ENCODE peak calls at places on chromosomes 6 and 20, in nine cellular contexts. Z is activated T-helper 1 cell treated with Interleukin-2 at 50 U/mL for 16 hours; D is left ventricle myocardium superior; B is activated T-helper 2 cell treated with anti-CD3 and anti-CD28 coated beads, Interferon-gamma antibody, Interleukin-2, Interleukin-4, amounts not matched to agents 10 μg/mL and 5 μg/mL and 100 μg/mL, durations not matched to agents 14 hours and 24 hours and 36 hours; N is brain pericyte; F is effector memory CD4-positive, alpha-beta T cell; G is NCI-H1092; L is C1 segment of cervical spinal cord; V is anterior cingulate cortex. W is an unnamed sample.

GRCh38 chr20:58065508-58066361 is 162.7 kb downstream of the ANKRD60 start:
- DNase-seq in F (no peak), Z (no peak), D (no peak), G (no peak), L (no peak), B (no peak), V (no peak), N (no peak), W (no peak)

GRCh38 chr20:32123088-32123487 is 13.6 kb downstream of the TM9SF4 start:
- DNase-seq in N (no peak), L (no peak), D (no peak), F (no peak), G (no peak), B (no peak), V (no peak), Z (no peak), W (no peak)

GRCh38 chr6:53673138-53673801 is 7.7 kb upstream of the KLHL31 start:
- DNase-seq in G (no peak), F (no peak), Z (no peak), B (no peak), V (no peak), N (peak), D (no peak), L (no peak), W (no peak)

GRCh38 chr20:64232794-64233193 is 22.8 kb upstream of the PCMTD2 start:
- DNase-seq in F (no peak), L (peak), G (no peak), Z (no peak), V (no peak), D (peak), N (no peak), B (no peak), W (no peak)

GRCh38 chr6:6434151-6434550 is 113.7 kb upstream of the F13A1 start:
- DNase-seq in D (no peak), L (no peak), B (no peak), Z (no peak), F (no peak), N (no peak), G (no peak), V (no peak), W (no peak)

GRCh38 chr6:84227044-84227433 is 404 bp downstream of the CEP162 start:
- DNase-seq in B (no peak), G (no peak), V (no peak), L (no peak), D (no peak), N (no peak), Z (no peak), F (no peak), W (no peak)

GRCh38 chr20:32609371-32609773 is 24.2 kb upstream of the NOL4L start:
- DNase-seq in F (no peak), B (no peak), Z (no peak), V (no peak), L (no peak), N (no peak), G (no peak), D (no peak), W (no peak)

GRCh38 chr20:32544893-32545840 is 40.0 kb downstream of the NOL4L start:
- DNase-seq in D (peak), V (no peak), G (no peak), N (no peak), Z (no peak), L (no peak), F (no peak), B (no peak), W (no peak)